ENCODE peak calls at places on chromosomes 5 and 9, in five cellular contexts. T is GM13976, B is foreskin keratinocyte, H is pancreas, M is GM23338. N is an unnamed sample.

GRCh38 chr9:18861599-18862546 is 171.1 kb downstream of the SAXO1 start:
- DNase-seq in T (no peak), B (no peak), H (no peak), M (peak; percentile 54), N (no peak)

GRCh38 chr5:78076351-78076750 is 218.1 kb downstream of the AP3B1 start:
- DNase-seq in T (no peak), B (no peak), H (no peak), M (peak; percentile 61), N (no peak)

GRCh38 chr9:109990541-109990940 is 210.5 kb downstream of the PALM2AKAP2 start:
- DNase-seq in T (no peak), B (no peak), H (no peak), M (no peak), N (no peak)

GRCh38 chr9:115879451-115879850 is 274.1 kb upstream of the PAPPA start:
- DNase-seq in T (no peak), B (no peak), H (no peak), M (no peak), N (no peak)

GRCh38 chr9:33024126-33024965 is 727 bp upstream of the DNAJA1 start:
- DNase-seq in T (peak; percentile 36), B (no peak), H (no peak), M (no peak), N (peak; percentile 71)

GRCh38 chr5:14444988-14445387 is 136.6 kb upstream of the OTULINL start:
- DNase-seq in T (no peak), B (no peak), H (no peak), M (no peak), N (no peak)

GRCh38 chr5:37838152-37838932 is 1.5 kb downstream of the GDNF start:
- DNase-seq in T (peak; percentile 36), B (no peak), H (peak; percentile 21), M (peak; percentile 79), N (no peak)

GRCh38 chr5:176620333-176620981 is 9.9 kb downstream of the SNCB start:
- DNase-seq in T (no peak), B (no peak), H (no peak), M (peak; percentile 75), N (no peak)

GRCh38 chr9:78927099-78927940 is 630.4 kb downstream of the PSAT1 start:
- DNase-seq in T (no peak), B (no peak), H (no peak), M (no peak), N (no peak)

GRCh38 chr5:12017037-12017436 is 112.8 kb upstream of the CTNND2 start:
- DNase-seq in T (no peak), B (no peak), H (no peak), M (no peak), N (no peak)

GRCh38 chr5:14714706-14715105 is 50.2 kb downstream of the OTULIN start:
- DNase-seq in T (no peak), B (no peak), H (no peak), M (no peak), N (no peak)

GRCh38 chr5:100950975-100951374 is 47.9 kb upstream of the ST8SIA4 start:
- DNase-seq in T (no peak), B (no peak), H (no peak), M (no peak), N (no peak)

GRCh38 chr9:81028504-81028903 is 660.8 kb downstream of the TLE1 start:
- DNase-seq in T (no peak), B (peak; percentile 91), H (no peak), M (no peak), N (no peak)

GRCh38 chr9:78314550-78314949 is 17.6 kb downstream of the PSAT1 start:
- DNase-seq in T (no peak), B (no peak), H (no peak), M (no peak), N (no peak)

GRCh38 chr5:158435161-158435616 is 576.2 kb upstream of the CLINT1 start:
- DNase-seq in T (no peak), B (no peak), H (no peak), M (no peak), N (peak; percentile 18)

GRCh38 chr5:119417891-119418781 is 34.2 kb upstream of the HSD17B4 start:
- DNase-seq in T (no peak), B (no peak), H (no peak), M (no peak), N (no peak)

GRCh38 chr5:134275822-134276221 is 49.9 kb upstream of the PPP2CA start:
- DNase-seq in T (peak; percentile 23), B (no peak), H (no peak), M (no peak), N (peak; percentile 36)

GRCh38 chr5:116990010-116990409 is 415.4 kb upstream of the SEMA6A start:
- DNase-seq in T (no peak), B (no peak), H (no peak), M (peak; percentile 6), N (peak; percentile 11)

GRCh38 chr9:111851536-111851935 is 45.1 kb upstream of the UGCG start:
- DNase-seq in T (no peak), B (peak; percentile 84), H (no peak), M (peak; percentile 34), N (no peak)

GRCh38 chr9:94885854-94886447 is 159.5 kb downstream of the AOPEP start:
- DNase-seq in T (no peak), B (no peak), H (no peak), M (no peak), N (no peak)

GRCh38 chr9:109118802-109119438 is 827 bp downstream of the TMEM245 start:
- DNase-seq in T (no peak), B (no peak), H (no peak), M (peak; percentile 88), N (peak; percentile 26)

GRCh38 chr9:27168951-27169350 is 59.9 kb downstream of the TEK start:
- DNase-seq in T (no peak), B (no peak), H (no peak), M (no peak), N (no peak)

GRCh38 chr9:27168496-27168895 is 59.5 kb downstream of the TEK start:
- DNase-seq in T (no peak), B (no peak), H (no peak), M (no peak), N (no peak)

GRCh38 chr9:27162045-27162444 is 53.0 kb downstream of the TEK start:
- DNase-seq in T (no peak), B (no peak), H (no peak), M (no peak), N (no peak)

GRCh38 chr9:27165067-27165466 is 56.0 kb downstream of the TEK start:
- DNase-seq in T (no peak), B (no peak), H (no peak), M (no peak), N (no peak)

GRCh38 chr9:27165670-27166069 is 56.6 kb downstream of the TEK start:
- DNase-seq in T (no peak), B (no peak), H (no peak), M (peak; percentile 68), N (no peak)
- TF ChIP-seq CTCF in T (no peak), B (peak; percentile 43), H (no peak), M (peak; percentile 36), N (no peak)

GRCh38 chr5:57435701-57436134 is 46.9 kb downstream of the ACTBL2 start:
- DNase-seq in T (no peak), B (peak; percentile 71), H (no peak), M (no peak), N (no peak)

GRCh38 chr5:57431816-57432215 is 50.8 kb downstream of the ACTBL2 start:
- DNase-seq in T (no peak), B (no peak), H (no peak), M (no peak), N (no peak)

GRCh38 chr5:57434227-57434640 is 48.4 kb downstream of the ACTBL2 start:
- DNase-seq in T (no peak), B (no peak), H (no peak), M (no peak), N (no peak)

GRCh38 chr5:57434683-57435082 is 47.9 kb downstream of the ACTBL2 start:
- DNase-seq in T (no peak), B (no peak), H (no peak), M (no peak), N (no peak)

DNA sequence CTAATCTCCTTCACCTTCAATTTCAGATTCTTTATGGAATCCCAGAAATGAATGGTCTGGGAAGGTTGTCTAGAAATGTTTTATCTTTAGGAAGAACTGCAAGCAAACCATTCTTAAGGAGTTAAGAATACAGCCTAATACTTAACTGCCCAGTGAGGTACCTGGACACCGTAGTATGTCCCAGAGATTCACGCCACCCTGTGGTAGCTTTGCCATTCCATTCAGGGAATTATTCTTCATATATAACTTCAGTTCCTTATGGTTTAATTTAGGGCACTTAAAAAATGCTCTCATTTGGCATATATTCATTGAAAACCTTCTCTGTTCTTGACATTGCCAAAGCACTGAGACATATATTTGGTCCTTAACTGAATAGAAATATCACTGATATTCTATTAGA is 49.7 kb downstream of the ACTBL2 start:
- DNase-seq in T (no peak), B (no peak), H (no peak), M (peak; percentile 39), N (no peak)
- TF ChIP-seq CTCF in T (no peak), B (peak; percentile 43), H (no peak), M (peak; percentile 64), N (no peak)

GRCh38 chr5:69048233-69048632 is 45.6 kb upstream of the SLC30A5 start:
- DNase-seq in T (no peak), B (no peak), H (no peak), M (peak; percentile 56), N (peak; percentile 24)
- TF ChIP-seq CTCF in T (peak; percentile 15), B (peak; percentile 53), H (no peak), M (peak; percentile 78), N (peak; percentile 49)

DNA sequence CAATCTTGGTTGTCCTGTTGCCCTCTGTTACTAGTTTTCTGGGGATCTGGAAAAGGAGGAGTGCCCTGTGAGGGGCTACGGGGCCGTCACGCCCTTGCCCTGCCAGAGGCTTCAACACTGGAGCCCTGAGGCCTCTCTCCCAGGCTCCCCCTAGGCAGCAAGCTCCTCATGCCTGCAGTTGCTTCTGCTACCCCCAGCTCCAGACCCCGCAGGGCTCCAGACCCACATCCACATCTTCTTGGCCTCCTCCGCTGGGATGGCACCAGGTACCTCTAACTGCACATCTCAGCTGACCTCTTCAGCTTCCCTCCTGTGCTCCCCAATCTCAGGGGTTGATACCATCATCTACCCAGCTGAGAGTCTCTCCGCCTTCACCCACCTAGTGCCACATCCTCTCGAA is 116.0 kb downstream of the ZNF354C start:
- DNase-seq in T (no peak), B (no peak), H (no peak), M (no peak), N (no peak)
- TF ChIP-seq CTCF in T (no peak), B (no peak), H (no peak), M (no peak), N (no peak)

DNA sequence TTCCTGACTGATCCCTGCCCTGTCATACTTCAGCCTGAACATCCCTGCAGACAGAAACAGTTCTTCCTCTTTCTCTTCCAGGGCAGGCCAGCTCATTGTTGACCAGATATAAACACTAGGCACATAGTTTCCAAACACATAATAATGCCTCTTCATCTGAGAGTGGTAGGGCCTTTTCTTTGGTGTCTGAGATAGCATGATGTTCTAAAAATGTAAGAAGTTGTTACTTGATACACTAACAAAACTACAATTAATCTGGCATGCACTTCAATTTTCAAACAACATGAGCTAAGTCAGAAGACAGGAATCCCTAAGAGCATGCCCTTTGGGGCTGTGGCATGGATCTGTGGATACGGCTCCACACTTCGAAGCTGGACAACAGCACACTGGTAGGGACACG is 246.6 kb downstream of the SPOCK1 start:
- DNase-seq in T (no peak), B (no peak), H (no peak), M (no peak), N (no peak)
- TF ChIP-seq CTCF in T (no peak), B (no peak), H (no peak), M (no peak), N (no peak)